ENCODE peak calls at places on chromosomes 6 and 20, in six cellular contexts. L is body of pancreas, Z is lung, F is cardiac muscle cell, E is PC-9, U is right lobe of liver. C is an unnamed sample.

GRCh38 chr6:137866200-137866913 is 702 bp upstream of the TNFAIP3 start:
- DNase-seq in L (no peak), Z (no peak), F (no peak), E (peak), U (no peak), C (peak)

GRCh38 chr6:16372029-16372776 is 133.8 kb downstream of the GMPR start:
- DNase-seq in L (no peak), Z (no peak), F (no peak), E (no peak), U (no peak), C (no peak)

GRCh38 chr6:148566664-148567350 is 180.0 kb upstream of the UST start:
- DNase-seq in L (no peak), Z (no peak), F (no peak), E (no peak), U (no peak), C (no peak)

GRCh38 chr20:24305366-24305765 is 164.1 kb upstream of the SYNDIG1 start:
- DNase-seq in L (no peak), Z (no peak), F (no peak), E (no peak), U (no peak), C (no peak)

GRCh38 chr6:166460473-166461437 is 78.0 kb upstream of the MPC1 start:
- DNase-seq in L (no peak), Z (no peak), F (no peak), E (peak), U (no peak), C (no peak)

GRCh38 chr6:84448331-84448730 is 220.9 kb upstream of the CEP162 start:
- DNase-seq in L (no peak), Z (no peak), F (no peak), E (no peak), U (no peak), C (no peak)

GRCh38 chr6:54286141-54286540 is 22.1 kb upstream of the TINAG start:
- DNase-seq in L (no peak), Z (no peak), F (no peak), E (no peak), U (no peak), C (no peak)

GRCh38 chr6:22899446-22899845 is 330.1 kb downstream of the HDGFL1 start:
- DNase-seq in L (no peak), Z (no peak), F (no peak), E (no peak), U (no peak), C (no peak)

GRCh38 chr20:53547664-53548239 is 45.9 kb downstream of the ZNF217 start:
- DNase-seq in L (peak), Z (peak), F (peak), E (peak), U (peak), C (no peak)

GRCh38 chr6:151705994-151706733 is 101.3 kb upstream of the ESR1 start:
- DNase-seq in L (no peak), Z (no peak), F (no peak), E (no peak), U (no peak), C (no peak)

GRCh38 chr6:31345026-31345730 is 11.8 kb downstream of the HLA-B start:
- DNase-seq in L (no peak), Z (no peak), F (no peak), E (no peak), U (no peak), C (no peak)
- TF ChIP-seq CTCF in L (no peak), Z (no peak), F (no peak), E (no peak), U (no peak), C (no peak)

GRCh38 chr6:41546475-41546865 is 289 bp downstream of the FOXP4 start:
- DNase-seq in L (no peak), Z (no peak), F (no peak), E (no peak), U (no peak), C (no peak)

GRCh38 chr6:41548841-41549642 is 2.9 kb downstream of the FOXP4 start:
- DNase-seq in L (no peak), Z (no peak), F (no peak), E (no peak), U (no peak), C (no peak)

GRCh38 chr6:41546866-41547798 is 951 bp downstream of the FOXP4 start:
- DNase-seq in L (peak), Z (no peak), F (peak), E (no peak), U (peak), C (peak)

GRCh38 chr6:41548098-41548840 is 2.1 kb downstream of the FOXP4 start:
- DNase-seq in L (peak), Z (no peak), F (no peak), E (no peak), U (peak), C (no peak)

GRCh38 chr6:41547799-41548097 is 1.6 kb downstream of the FOXP4 start:
- DNase-seq in L (no peak), Z (no peak), F (no peak), E (no peak), U (no peak), C (no peak)
- H3K27ac ChIP-seq in L (peak), Z (no peak), F (no peak), E (no peak), U (peak), C (peak)

GRCh38 chr6:135086414-135086764 is 31.8 kb upstream of the HBS1L start:
- DNase-seq in L (no peak), Z (no peak), F (no peak), E (no peak), U (no peak), C (no peak)
- H3K4me3 ChIP-seq in L (no peak), Z (no peak), F (no peak), E (no peak), U (no peak), C (no peak)

GRCh38 chr20:21528870-21529269 is 15.0 kb upstream of the NKX2-2 start:
- DNase-seq in L (no peak), Z (no peak), F (no peak), E (no peak), U (no peak), C (peak)
- TF ChIP-seq CTCF in L (no peak), Z (no peak), F (no peak), E (no peak), U (no peak), C (no peak)

DNA sequence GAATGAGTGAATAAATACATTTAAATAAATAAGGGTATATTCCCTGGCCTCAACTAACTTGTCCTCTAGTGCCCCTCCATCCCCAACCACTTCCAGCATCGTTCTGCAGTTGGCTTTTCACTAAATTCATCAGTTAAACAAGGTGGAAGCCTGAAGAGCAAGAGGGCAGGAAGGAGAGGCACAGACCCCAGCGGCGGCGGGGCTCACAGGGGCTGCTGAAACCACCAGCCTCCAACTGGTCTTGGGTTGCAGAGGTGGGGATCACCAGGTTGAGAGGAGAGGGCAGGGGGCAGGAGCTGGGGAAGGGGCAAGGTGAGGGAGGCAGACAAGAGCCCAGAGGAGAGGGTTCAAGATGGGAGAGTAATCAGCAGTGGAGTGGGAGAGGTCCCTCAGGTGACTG is 27.1 kb downstream of the KCNK5 start:
- DNase-seq in L (no peak), Z (no peak), F (no peak), E (no peak), U (no peak), C (no peak)
- H3K27ac ChIP-seq in L (peak), Z (no peak), F (no peak), E (peak), U (no peak), C (no peak)